ENCODE peak calls at places on chromosome 4, in seven cellular contexts. One of them, this sample, is unnamed.

GRCh38 chr4:7160439-7160838 is 31.9 kb upstream of the SORCS2 start:
- DNase-seq in stimulated activated CD8-positive, alpha-beta memory T cell treated with anti-CD3 and anti-CD28 coated beads, Interleukin-4, amount 100 ng/mL, for 48 hours: no peak
- DNase-seq in myocyte: no peak
- DNase-seq in AG20443: no peak
- DNase-seq in globus pallidus: peak
- DNase-seq in thoracic aorta: no peak
- DNase-seq in Peyer's patch: peak
- DNase-seq in this sample: no peak

GRCh38 chr4:25103423-25103822 is 56.8 kb downstream of the SEPSECS start:
- DNase-seq in stimulated activated CD8-positive, alpha-beta memory T cell treated with anti-CD3 and anti-CD28 coated beads, Interleukin-4, amount 100 ng/mL, for 48 hours: no peak
- DNase-seq in myocyte: no peak
- DNase-seq in AG20443: peak
- DNase-seq in globus pallidus: no peak
- DNase-seq in thoracic aorta: no peak
- DNase-seq in Peyer's patch: no peak
- DNase-seq in this sample: no peak

GRCh38 chr4:32962100-32962499 is 2241.9 kb downstream of the PCDH7 start:
- DNase-seq in stimulated activated CD8-positive, alpha-beta memory T cell treated with anti-CD3 and anti-CD28 coated beads, Interleukin-4, amount 100 ng/mL, for 48 hours: no peak
- DNase-seq in myocyte: no peak
- DNase-seq in AG20443: no peak
- DNase-seq in globus pallidus: no peak
- DNase-seq in thoracic aorta: no peak
- DNase-seq in Peyer's patch: no peak
- DNase-seq in this sample: no peak

GRCh38 chr4:146330392-146330791 is 116.1 kb downstream of the REELD1 start:
- DNase-seq in stimulated activated CD8-positive, alpha-beta memory T cell treated with anti-CD3 and anti-CD28 coated beads, Interleukin-4, amount 100 ng/mL, for 48 hours: no peak
- DNase-seq in myocyte: no peak
- DNase-seq in AG20443: no peak
- DNase-seq in globus pallidus: no peak
- DNase-seq in thoracic aorta: no peak
- DNase-seq in Peyer's patch: no peak
- DNase-seq in this sample: no peak

GRCh38 chr4:16626945-16627344 is 271.5 kb downstream of the LDB2 start:
- DNase-seq in stimulated activated CD8-positive, alpha-beta memory T cell treated with anti-CD3 and anti-CD28 coated beads, Interleukin-4, amount 100 ng/mL, for 48 hours: no peak
- DNase-seq in myocyte: no peak
- DNase-seq in AG20443: peak
- DNase-seq in globus pallidus: peak
- DNase-seq in thoracic aorta: no peak
- DNase-seq in Peyer's patch: no peak
- DNase-seq in this sample: no peak

GRCh38 chr4:33628296-33628695 is 2616.0 kb downstream of the ARAP2 start:
- DNase-seq in stimulated activated CD8-positive, alpha-beta memory T cell treated with anti-CD3 and anti-CD28 coated beads, Interleukin-4, amount 100 ng/mL, for 48 hours: no peak
- DNase-seq in myocyte: peak
- DNase-seq in AG20443: no peak
- DNase-seq in globus pallidus: peak
- DNase-seq in thoracic aorta: no peak
- DNase-seq in Peyer's patch: no peak
- DNase-seq in this sample: no peak

GRCh38 chr4:189869236-189869635 is 71.4 kb upstream of the FRG1 start:
- DNase-seq in stimulated activated CD8-positive, alpha-beta memory T cell treated with anti-CD3 and anti-CD28 coated beads, Interleukin-4, amount 100 ng/mL, for 48 hours: no peak
- DNase-seq in myocyte: no peak
- DNase-seq in AG20443: no peak
- DNase-seq in globus pallidus: no peak
- DNase-seq in thoracic aorta: no peak
- DNase-seq in Peyer's patch: no peak
- DNase-seq in this sample: no peak

GRCh38 chr4:148170408-148171385 is 271.5 kb downstream of the NR3C2 start:
- DNase-seq in stimulated activated CD8-positive, alpha-beta memory T cell treated with anti-CD3 and anti-CD28 coated beads, Interleukin-4, amount 100 ng/mL, for 48 hours: no peak
- DNase-seq in myocyte: no peak
- DNase-seq in AG20443: no peak
- DNase-seq in globus pallidus: no peak
- DNase-seq in thoracic aorta: no peak
- DNase-seq in Peyer's patch: no peak
- DNase-seq in this sample: no peak

GRCh38 chr4:87007345-87008181 is 72.8 kb downstream of the AFF1 start:
- DNase-seq in stimulated activated CD8-positive, alpha-beta memory T cell treated with anti-CD3 and anti-CD28 coated beads, Interleukin-4, amount 100 ng/mL, for 48 hours: peak
- DNase-seq in myocyte: peak
- DNase-seq in AG20443: peak
- DNase-seq in globus pallidus: peak
- DNase-seq in thoracic aorta: no peak
- DNase-seq in Peyer's patch: peak
- DNase-seq in this sample: no peak

GRCh38 chr4:113637823-113638691 is 123.5 kb downstream of the CAMK2D start:
- DNase-seq in stimulated activated CD8-positive, alpha-beta memory T cell treated with anti-CD3 and anti-CD28 coated beads, Interleukin-4, amount 100 ng/mL, for 48 hours: no peak
- DNase-seq in myocyte: peak
- DNase-seq in AG20443: no peak
- DNase-seq in globus pallidus: no peak
- DNase-seq in thoracic aorta: no peak
- DNase-seq in Peyer's patch: no peak
- DNase-seq in this sample: no peak

GRCh38 chr4:159273126-159273438 is 170.2 kb downstream of the RAPGEF2 start:
- DNase-seq in stimulated activated CD8-positive, alpha-beta memory T cell treated with anti-CD3 and anti-CD28 coated beads, Interleukin-4, amount 100 ng/mL, for 48 hours: no peak
- DNase-seq in myocyte: peak
- DNase-seq in AG20443: no peak
- DNase-seq in globus pallidus: no peak
- DNase-seq in thoracic aorta: no peak
- DNase-seq in Peyer's patch: no peak
- DNase-seq in this sample: no peak

GRCh38 chr4:4577359-4577875 is 35.6 kb upstream of the STX18 start:
- DNase-seq in stimulated activated CD8-positive, alpha-beta memory T cell treated with anti-CD3 and anti-CD28 coated beads, Interleukin-4, amount 100 ng/mL, for 48 hours: no peak
- DNase-seq in myocyte: no peak
- DNase-seq in AG20443: no peak
- DNase-seq in globus pallidus: no peak
- DNase-seq in thoracic aorta: no peak
- DNase-seq in Peyer's patch: no peak
- DNase-seq in this sample: no peak